ENCODE peak calls at places on chromosomes 13 and 19, in eight cellular contexts. I is GM20000, B is cardiac fibroblast, V is Peyer's patch, T is neural progenitor cell, N is neural crest cell, U is fibroblast of lung, Y is psoas muscle. F is an unnamed sample.

GRCh38 chr13:97407540-97407939 is 26.4 kb upstream of the RAP2A start:
- DNase-seq in V (no peak), I (no peak), U (no peak), N (no peak), Y (no peak), T (no peak), B (no peak), F (no peak)

GRCh38 chr19:57096640-57097361 is 23.0 kb upstream of the USP29 start:
- DNase-seq in Y (no peak), V (no peak), B (no peak), N (no peak), I (no peak), U (no peak), T (no peak), F (no peak)

GRCh38 chr19:11361771-11362731 is 6.8 kb downstream of the PLPPR2 start:
- DNase-seq in B (no peak), I (peak), Y (no peak), N (no peak), T (no peak), U (no peak), V (no peak), F (no peak)

GRCh38 chr19:34350161-34350561 is 14.8 kb upstream of the GPI start:
- DNase-seq in V (peak), I (peak), N (no peak), Y (no peak), U (peak), B (peak), T (no peak), F (no peak)

GRCh38 chr19:18230941-18231734 is 4.9 kb upstream of the PDE4C start:
- DNase-seq in U (no peak), Y (no peak), I (no peak), T (no peak), N (no peak), B (peak), V (no peak), F (no peak)

GRCh38 chr13:26038931-26039475 is 12.8 kb downstream of the SHISA2 start:
- DNase-seq in U (no peak), Y (no peak), B (no peak), N (no peak), V (no peak), T (no peak), I (no peak), F (no peak)

GRCh38 chr13:76035711-76036110 is 399.6 kb downstream of the LMO7 start:
- DNase-seq in N (no peak), I (no peak), Y (no peak), B (peak), U (peak), V (no peak), T (no peak), F (no peak)

GRCh38 chr13:114044486-114044885 is 70.6 kb upstream of the C13orf46 start:
- DNase-seq in T (no peak), Y (no peak), B (no peak), U (peak), N (no peak), V (no peak), I (no peak), F (no peak)

GRCh38 chr13:74641586-74641985 is 507.4 kb upstream of the KLF12 start:
- DNase-seq in U (peak), T (no peak), I (no peak), N (no peak), V (no peak), B (peak), Y (no peak), F (no peak)

GRCh38 chr13:97327071-97327470 is 104.9 kb downstream of the MBNL2 start:
- DNase-seq in N (no peak), V (no peak), B (no peak), U (no peak), Y (no peak), T (no peak), I (no peak), F (no peak)

GRCh38 chr19:12703056-12703455 is 6.6 kb upstream of the FBXW9 start:
- DNase-seq in U (peak), N (peak), I (peak), Y (no peak), B (peak), T (peak), V (no peak), F (no peak)

GRCh38 chr13:98752111-98752941 is at the start of gene SLC15A1:
- DNase-seq in I (no peak), N (peak), Y (no peak), U (no peak), V (peak), T (peak), B (no peak), F (no peak)

GRCh38 chr19:38849746-38850230 is at the start of gene HNRNPL:
- DNase-seq in Y (peak), T (no peak), B (no peak), I (peak), N (peak), U (no peak), V (no peak), F (peak)

GRCh38 chr13:77846173-77846572 is 72.5 kb downstream of the EDNRB start:
- DNase-seq in I (peak), U (no peak), T (no peak), B (no peak), V (no peak), N (no peak), Y (no peak), F (no peak)
- TF ChIP-seq CTCF in I (no peak), U (no peak), T (no peak), B (no peak), V (no peak), N (no peak), Y (no peak), F (no peak)

DNA sequence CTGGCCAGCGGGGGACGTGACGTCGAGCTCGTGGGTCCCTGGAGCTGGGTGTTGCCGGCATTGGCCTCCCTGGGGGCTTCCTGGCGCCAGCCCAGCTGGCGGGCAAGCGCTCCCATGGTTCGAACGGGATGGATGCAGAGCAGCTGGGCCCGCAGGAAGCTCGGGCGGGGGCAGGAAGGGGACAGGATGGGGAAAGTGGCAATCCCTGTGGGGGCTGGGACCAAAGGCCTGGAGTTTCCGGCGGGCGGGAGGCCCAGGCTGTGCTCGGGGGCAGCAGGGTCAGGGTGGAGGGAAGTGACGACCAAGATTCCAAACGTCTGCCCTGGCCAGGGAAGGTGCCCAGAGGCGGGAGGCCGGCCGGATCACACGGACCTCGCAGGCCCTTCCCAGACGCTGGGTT is 19.3 kb downstream of the PALM start:
- DNase-seq in B (peak), I (no peak), U (no peak), Y (peak), V (no peak), T (no peak), N (no peak), F (no peak)
- TF ChIP-seq CTCF in B (no peak), I (no peak), U (no peak), Y (no peak), V (no peak), T (no peak), N (no peak), F (no peak)

GRCh38 chr13:64819081-64819480 is 2411.1 kb downstream of the PCDH9 start:
- DNase-seq in U (no peak), B (peak), I (no peak), N (no peak), V (no peak), T (no peak), Y (no peak), F (no peak)
- TF ChIP-seq CTCF in U (peak), B (no peak), I (no peak), N (no peak), V (no peak), T (no peak), Y (no peak), F (peak)

GRCh38 chr19:33248553-33248953 is 22.9 kb upstream of the SLC7A10 start:
- DNase-seq in B (no peak), I (no peak), V (no peak), U (no peak), Y (no peak), T (no peak), N (no peak), F (peak)

GRCh38 chr19:33248104-33248503 is 22.5 kb upstream of the SLC7A10 start:
- DNase-seq in Y (no peak), I (no peak), T (no peak), N (no peak), B (no peak), U (no peak), V (no peak), F (peak)

GRCh38 chr19:33249740-33250366 is 24.2 kb upstream of the SLC7A10 start:
- DNase-seq in Y (no peak), U (no peak), T (no peak), B (no peak), N (no peak), I (no peak), V (no peak), F (no peak)

GRCh38 chr19:33250500-33250899 is 24.9 kb upstream of the SLC7A10 start:
- DNase-seq in U (no peak), N (no peak), Y (no peak), I (no peak), V (no peak), B (no peak), T (no peak), F (no peak)

DNA sequence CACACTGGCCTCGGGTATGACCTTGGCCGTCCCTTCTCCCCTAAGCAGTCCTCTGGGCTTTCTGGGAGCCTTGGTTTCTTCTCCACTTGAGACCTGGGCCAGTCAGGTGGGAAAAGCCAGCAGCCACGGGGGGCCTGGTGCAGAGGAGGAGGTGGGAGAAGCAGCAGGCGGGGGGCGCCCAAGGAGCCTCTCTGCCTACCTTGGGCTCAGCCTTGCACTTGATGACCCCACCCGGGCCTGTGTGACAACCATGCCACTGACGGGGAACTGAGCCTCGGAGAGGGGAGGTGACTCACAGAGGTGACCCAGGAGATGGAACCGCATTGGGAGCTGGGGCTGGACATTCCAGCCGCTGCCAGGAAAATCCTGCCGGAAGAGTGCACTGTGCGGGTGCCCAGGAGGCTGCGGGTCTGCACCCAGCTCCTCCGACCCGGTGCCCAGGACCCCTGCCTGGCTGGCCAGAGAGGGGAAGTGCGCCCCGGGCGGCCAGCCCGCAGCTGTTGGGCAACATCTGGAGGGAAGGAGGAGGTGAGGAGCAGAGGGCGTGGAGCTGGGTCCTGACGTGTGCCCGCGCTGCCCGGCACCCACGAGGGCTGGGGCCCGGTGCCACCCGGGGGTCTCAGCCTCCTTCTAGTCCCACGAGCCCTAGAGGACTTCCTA is 23.4 kb upstream of the SLC7A10 start:
- DNase-seq in B (no peak), Y (no peak), N (no peak), I (no peak), V (no peak), U (no peak), T (no peak), F (peak)
- TF ChIP-seq CTCF in B (no peak), Y (no peak), N (no peak), I (no peak), V (no peak), U (no peak), T (no peak), F (no peak)

GRCh38 chr19:50837300-50837699 is 3.9 kb upstream of the KLK15 start:
- DNase-seq in N (no peak), U (no peak), V (no peak), I (no peak), T (no peak), Y (no peak), B (no peak), F (peak)

GRCh38 chr19:50835785-50836542 is 2.6 kb upstream of the KLK15 start:
- DNase-seq in U (peak), Y (peak), T (peak), B (peak), N (peak), V (peak), I (peak), F (peak)

GRCh38 chr19:50836543-50837195 is 3.3 kb upstream of the KLK15 start:
- DNase-seq in T (no peak), I (peak), U (no peak), N (no peak), B (no peak), Y (no peak), V (no peak), F (peak)

GRCh38 chr19:50839712-50840655 is 6.6 kb upstream of the KLK15 start:
- DNase-seq in N (no peak), I (no peak), Y (no peak), U (no peak), V (no peak), B (no peak), T (no peak), F (no peak)

GRCh38 chr19:50838239-50838638 is 4.9 kb upstream of the KLK15 start:
- DNase-seq in N (no peak), I (peak), Y (no peak), T (peak), V (no peak), B (peak), U (no peak), F (peak)
- TF ChIP-seq CTCF in N (no peak), I (peak), Y (no peak), T (peak), V (no peak), B (no peak), U (no peak), F (peak)

DNA sequence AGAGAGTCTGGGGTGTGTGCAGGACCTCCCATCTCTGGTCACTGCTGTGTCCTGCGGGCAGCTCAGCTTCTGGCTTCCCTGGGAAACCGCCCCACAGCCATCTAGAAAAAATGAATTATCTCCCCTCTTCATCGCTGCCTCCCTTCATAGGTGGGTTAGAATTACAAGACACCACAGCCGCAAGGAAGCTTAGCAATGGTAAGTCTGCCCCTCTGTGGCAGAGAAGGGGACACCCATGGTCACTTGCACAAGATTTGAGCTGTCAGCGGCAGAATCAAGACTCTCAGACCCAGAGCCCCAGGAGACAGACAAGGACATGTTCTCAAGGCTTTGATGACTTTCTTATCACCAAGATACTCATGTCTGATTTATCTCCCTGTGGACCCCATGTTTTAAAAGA is 110.8 kb upstream of the PABPC3 start:
- DNase-seq in I (no peak), U (no peak), Y (no peak), B (no peak), N (no peak), T (peak), V (no peak), F (no peak)
- TF ChIP-seq CTCF in I (no peak), U (no peak), Y (no peak), B (no peak), N (no peak), T (peak), V (no peak), F (peak)

DNA sequence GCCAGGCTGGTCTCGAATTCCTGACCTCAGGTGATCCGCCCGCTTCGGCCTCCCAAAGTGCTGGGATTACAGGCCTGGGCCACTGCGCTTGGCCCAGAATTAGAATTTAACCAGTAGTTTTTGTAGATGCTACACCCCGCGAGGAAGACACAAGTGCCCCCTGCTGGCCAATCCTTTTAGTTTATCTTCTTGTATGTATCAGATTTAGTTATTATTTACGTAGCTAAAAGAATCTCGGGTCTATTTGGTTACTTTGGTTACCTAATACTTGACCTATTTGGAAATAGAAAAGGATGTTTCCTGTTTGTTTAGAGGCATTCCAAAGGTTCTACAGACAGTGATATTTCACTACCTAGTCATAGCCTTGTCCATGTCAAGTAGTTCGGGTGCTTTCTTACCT is 22.0 kb downstream of the MUC16 start:
- DNase-seq in N (no peak), U (no peak), T (peak), Y (no peak), V (no peak), B (no peak), I (no peak), F (no peak)
- TF ChIP-seq CTCF in N (peak), U (no peak), T (peak), Y (no peak), V (no peak), B (no peak), I (no peak), F (peak)

DNA sequence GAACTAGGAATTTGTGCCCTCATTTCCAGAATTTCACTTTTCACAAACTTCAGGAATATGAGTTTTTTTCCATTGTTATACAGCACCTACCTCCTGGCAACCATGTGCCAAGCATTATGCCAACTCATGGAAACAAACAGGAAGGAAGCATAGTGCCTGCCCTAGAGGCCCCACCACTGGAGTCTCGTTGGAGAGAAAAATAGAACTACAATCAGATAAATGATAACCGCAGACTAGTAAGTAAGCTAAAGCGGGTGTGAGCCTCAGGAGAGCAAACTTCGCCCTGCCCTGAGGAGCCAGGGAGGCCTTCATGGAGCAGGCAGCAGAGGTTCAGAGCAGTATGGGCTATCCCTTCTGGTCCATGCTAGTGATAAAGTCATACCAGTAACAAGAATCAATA is 75.9 kb downstream of the FRY start:
- DNase-seq in Y (no peak), V (no peak), N (no peak), U (no peak), B (no peak), I (no peak), T (no peak), F (no peak)
- TF ChIP-seq CTCF in Y (no peak), V (no peak), N (no peak), U (no peak), B (no peak), I (no peak), T (no peak), F (no peak)

F was measured in chondrocyte.